ENCODE peak calls at places on chromosomes 11 and 22, in seven cellular contexts. One of them, this sample, is unnamed.

GRCh38 chr11:76783294-76783900 is at the start of gene TSKU:
- DNase-seq in BE2C: no peak
- DNase-seq in neural crest cell: peak
- DNase-seq in MM.1S: no peak
- DNase-seq in K562: no peak
- DNase-seq in heart right ventricle: no peak
- DNase-seq in nephron progenitor cell: no peak
- DNase-seq in this sample: no peak

GRCh38 chr11:11857769-11858168 is 16.0 kb downstream of the USP47 start:
- DNase-seq in BE2C: no peak
- DNase-seq in K562: no peak
- DNase-seq in MM.1S: no peak
- DNase-seq in neural crest cell: no peak
- DNase-seq in nephron progenitor cell: no peak
- DNase-seq in heart right ventricle: no peak
- DNase-seq in this sample: no peak

GRCh38 chr22:22836635-22837034 is 51.0 kb upstream of the IGLL5 start:
- DNase-seq in heart right ventricle: no peak
- DNase-seq in nephron progenitor cell: no peak
- DNase-seq in K562: no peak
- DNase-seq in MM.1S: no peak
- DNase-seq in neural crest cell: no peak
- DNase-seq in BE2C: no peak
- DNase-seq in this sample: no peak

GRCh38 chr11:75214843-75215242 is 25.7 kb upstream of the TPBGL start:
- DNase-seq in K562: no peak
- DNase-seq in heart right ventricle: no peak
- DNase-seq in nephron progenitor cell: no peak
- DNase-seq in MM.1S: no peak
- DNase-seq in neural crest cell: no peak
- DNase-seq in BE2C: no peak
- DNase-seq in this sample: no peak

GRCh38 chr11:102940714-102941588 is 14.6 kb downstream of the MMP13 start:
- DNase-seq in BE2C: peak
- DNase-seq in MM.1S: peak
- DNase-seq in nephron progenitor cell: peak
- DNase-seq in heart right ventricle: no peak
- DNase-seq in neural crest cell: peak
- DNase-seq in K562: peak
- DNase-seq in this sample: peak

GRCh38 chr11:86180860-86181259 is 63.7 kb upstream of the EED start:
- DNase-seq in K562: no peak
- DNase-seq in MM.1S: no peak
- DNase-seq in neural crest cell: no peak
- DNase-seq in nephron progenitor cell: no peak
- DNase-seq in heart right ventricle: no peak
- DNase-seq in BE2C: no peak
- DNase-seq in this sample: no peak

GRCh38 chr11:116963813-116964212 is 126.4 kb upstream of the APOA1 start:
- DNase-seq in heart right ventricle: no peak
- DNase-seq in BE2C: no peak
- DNase-seq in K562: no peak
- DNase-seq in neural crest cell: no peak
- DNase-seq in MM.1S: no peak
- DNase-seq in nephron progenitor cell: no peak
- DNase-seq in this sample: no peak

GRCh38 chr11:35303596-35304392 is 115.6 kb downstream of the SLC1A2 start:
- DNase-seq in BE2C: no peak
- DNase-seq in nephron progenitor cell: no peak
- DNase-seq in heart right ventricle: no peak
- DNase-seq in K562: no peak
- DNase-seq in MM.1S: no peak
- DNase-seq in neural crest cell: no peak
- DNase-seq in this sample: no peak

GRCh38 chr11:93574821-93575220 is 31.6 kb upstream of the SMCO4 start:
- DNase-seq in MM.1S: no peak
- DNase-seq in neural crest cell: no peak
- DNase-seq in K562: no peak
- DNase-seq in nephron progenitor cell: no peak
- DNase-seq in heart right ventricle: no peak
- DNase-seq in BE2C: no peak
- DNase-seq in this sample: no peak

GRCh38 chr22:50711446-50712340 is 26.3 kb upstream of the ACR start:
- DNase-seq in nephron progenitor cell: no peak
- DNase-seq in neural crest cell: no peak
- DNase-seq in BE2C: no peak
- DNase-seq in heart right ventricle: peak
- DNase-seq in MM.1S: no peak
- DNase-seq in K562: no peak
- DNase-seq in this sample: no peak

GRCh38 chr11:12930850-12931249 is 78.3 kb upstream of the RASSF10 start:
- DNase-seq in MM.1S: no peak
- DNase-seq in BE2C: no peak
- DNase-seq in neural crest cell: no peak
- DNase-seq in heart right ventricle: no peak
- DNase-seq in nephron progenitor cell: no peak
- DNase-seq in K562: no peak
- DNase-seq in this sample: no peak

GRCh38 chr11:12936200-12936599 is 72.9 kb upstream of the RASSF10 start:
- DNase-seq in MM.1S: no peak
- DNase-seq in BE2C: no peak
- DNase-seq in heart right ventricle: no peak
- DNase-seq in K562: no peak
- DNase-seq in nephron progenitor cell: no peak
- DNase-seq in neural crest cell: no peak
- DNase-seq in this sample: no peak

DNA sequence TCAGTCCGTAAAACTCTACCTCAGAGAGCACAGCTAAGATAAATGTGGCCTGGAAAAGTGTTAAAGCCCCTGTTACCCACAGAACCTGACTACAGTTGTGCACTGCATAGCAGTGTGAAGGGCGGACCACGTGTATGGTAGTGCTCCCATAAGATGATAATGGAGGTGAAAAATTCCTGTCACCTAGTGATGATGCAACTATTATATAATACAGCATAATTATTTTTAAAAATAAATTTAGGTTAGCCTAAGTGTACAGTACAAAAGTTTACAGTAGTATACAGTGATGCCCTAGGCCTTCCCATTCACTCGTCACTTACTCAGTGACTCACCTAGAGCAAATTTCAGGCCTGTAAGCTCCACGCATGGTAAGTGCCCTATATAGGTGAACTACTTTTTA is 76.6 kb upstream of the RASSF10 start:
- DNase-seq in neural crest cell: no peak
- DNase-seq in MM.1S: no peak
- DNase-seq in heart right ventricle: no peak
- DNase-seq in K562: no peak
- DNase-seq in BE2C: no peak
- DNase-seq in nephron progenitor cell: no peak
- DNase-seq in this sample: no peak
- TF ChIP-seq CTCF in neural crest cell: no peak
- TF ChIP-seq CTCF in MM.1S: no peak
- TF ChIP-seq CTCF in heart right ventricle: no peak
- TF ChIP-seq CTCF in K562: no peak
- TF ChIP-seq CTCF in BE2C: no peak
- TF ChIP-seq CTCF in nephron progenitor cell: no peak
- TF ChIP-seq CTCF in this sample: no peak

DNA sequence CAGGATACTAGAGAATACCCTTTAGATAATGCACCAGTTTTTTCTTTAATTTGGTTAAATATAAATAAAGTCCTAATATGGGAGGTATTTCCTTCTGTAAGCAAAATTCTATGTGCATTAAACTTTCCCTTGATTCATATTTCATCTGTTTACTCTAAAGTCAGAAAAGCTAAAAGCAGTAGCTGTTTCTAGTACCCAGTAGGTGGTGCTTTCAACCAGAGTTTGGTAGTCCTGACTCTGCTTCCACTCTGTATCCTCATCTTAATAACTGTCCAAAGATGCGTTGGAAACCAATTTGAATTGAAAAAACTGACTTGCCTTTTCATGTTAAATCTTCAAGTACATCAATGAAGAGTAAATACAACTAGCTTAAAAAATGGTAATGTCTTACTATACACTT is 1065.2 kb downstream of the JRKL start:
- DNase-seq in MM.1S: peak
- DNase-seq in nephron progenitor cell: no peak
- DNase-seq in BE2C: no peak
- DNase-seq in heart right ventricle: no peak
- DNase-seq in neural crest cell: no peak
- DNase-seq in K562: no peak
- DNase-seq in this sample: no peak
- TF ChIP-seq CTCF in MM.1S: peak
- TF ChIP-seq CTCF in nephron progenitor cell: no peak
- TF ChIP-seq CTCF in BE2C: peak
- TF ChIP-seq CTCF in heart right ventricle: peak
- TF ChIP-seq CTCF in neural crest cell: peak
- TF ChIP-seq CTCF in K562: peak
- TF ChIP-seq CTCF in this sample: peak

DNA sequence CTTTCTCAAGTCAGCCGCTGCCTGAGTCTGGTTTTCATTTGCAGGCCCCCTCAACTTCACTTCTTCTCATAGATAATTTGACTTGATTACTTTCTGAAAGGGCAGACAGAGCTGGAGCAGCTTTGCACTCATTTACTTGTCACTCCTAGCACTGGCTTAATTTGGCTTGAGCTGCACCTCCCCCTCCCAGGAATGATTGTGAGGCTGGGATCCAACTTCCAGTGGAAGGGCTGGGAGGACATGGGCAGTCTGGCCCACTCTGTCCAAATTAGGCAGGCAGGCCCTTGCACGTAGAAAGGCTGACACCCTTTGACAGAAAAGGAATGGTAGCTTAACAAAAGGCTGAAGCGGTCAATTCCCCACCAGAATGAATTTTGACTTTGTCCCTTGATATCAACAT is 453.9 kb downstream of the ETS1 start:
- DNase-seq in nephron progenitor cell: no peak
- DNase-seq in K562: no peak
- DNase-seq in BE2C: no peak
- DNase-seq in heart right ventricle: no peak
- DNase-seq in neural crest cell: no peak
- DNase-seq in MM.1S: no peak
- DNase-seq in this sample: no peak
- TF ChIP-seq CTCF in nephron progenitor cell: no peak
- TF ChIP-seq CTCF in K562: no peak
- TF ChIP-seq CTCF in BE2C: no peak
- TF ChIP-seq CTCF in heart right ventricle: peak
- TF ChIP-seq CTCF in neural crest cell: no peak
- TF ChIP-seq CTCF in MM.1S: no peak
- TF ChIP-seq CTCF in this sample: no peak

GRCh38 chr11:17036666-17037658 is 22.7 kb upstream of the PLEKHA7 start:
- DNase-seq in MM.1S: no peak
- DNase-seq in BE2C: no peak
- DNase-seq in neural crest cell: no peak
- DNase-seq in heart right ventricle: no peak
- DNase-seq in K562: no peak
- DNase-seq in nephron progenitor cell: no peak
- DNase-seq in this sample: no peak
- TF ChIP-seq CTCF in MM.1S: peak
- TF ChIP-seq CTCF in BE2C: no peak
- TF ChIP-seq CTCF in neural crest cell: no peak
- TF ChIP-seq CTCF in heart right ventricle: no peak
- TF ChIP-seq CTCF in K562: peak
- TF ChIP-seq CTCF in nephron progenitor cell: no peak
- TF ChIP-seq CTCF in this sample: peak

GRCh38 chr11:43935131-43935979 is 7.1 kb upstream of the C11orf96 start:
- DNase-seq in nephron progenitor cell: no peak
- DNase-seq in K562: no peak
- DNase-seq in heart right ventricle: no peak
- DNase-seq in neural crest cell: no peak
- DNase-seq in BE2C: no peak
- DNase-seq in MM.1S: no peak
- DNase-seq in this sample: no peak

GRCh38 chr11:43941257-43941879 is 1.1 kb upstream of the C11orf96 start:
- DNase-seq in BE2C: peak
- DNase-seq in neural crest cell: no peak
- DNase-seq in nephron progenitor cell: no peak
- DNase-seq in heart right ventricle: no peak
- DNase-seq in K562: no peak
- DNase-seq in MM.1S: no peak
- DNase-seq in this sample: no peak

GRCh38 chr11:43934359-43935130 is 7.9 kb upstream of the C11orf96 start:
- DNase-seq in MM.1S: no peak
- DNase-seq in BE2C: no peak
- DNase-seq in nephron progenitor cell: no peak
- DNase-seq in K562: no peak
- DNase-seq in neural crest cell: no peak
- DNase-seq in heart right ventricle: no peak
- DNase-seq in this sample: no peak

GRCh38 chr11:43936081-43936480 is 6.4 kb upstream of the C11orf96 start:
- DNase-seq in nephron progenitor cell: no peak
- DNase-seq in neural crest cell: no peak
- DNase-seq in BE2C: no peak
- DNase-seq in heart right ventricle: no peak
- DNase-seq in K562: no peak
- DNase-seq in MM.1S: no peak
- DNase-seq in this sample: no peak

DNA sequence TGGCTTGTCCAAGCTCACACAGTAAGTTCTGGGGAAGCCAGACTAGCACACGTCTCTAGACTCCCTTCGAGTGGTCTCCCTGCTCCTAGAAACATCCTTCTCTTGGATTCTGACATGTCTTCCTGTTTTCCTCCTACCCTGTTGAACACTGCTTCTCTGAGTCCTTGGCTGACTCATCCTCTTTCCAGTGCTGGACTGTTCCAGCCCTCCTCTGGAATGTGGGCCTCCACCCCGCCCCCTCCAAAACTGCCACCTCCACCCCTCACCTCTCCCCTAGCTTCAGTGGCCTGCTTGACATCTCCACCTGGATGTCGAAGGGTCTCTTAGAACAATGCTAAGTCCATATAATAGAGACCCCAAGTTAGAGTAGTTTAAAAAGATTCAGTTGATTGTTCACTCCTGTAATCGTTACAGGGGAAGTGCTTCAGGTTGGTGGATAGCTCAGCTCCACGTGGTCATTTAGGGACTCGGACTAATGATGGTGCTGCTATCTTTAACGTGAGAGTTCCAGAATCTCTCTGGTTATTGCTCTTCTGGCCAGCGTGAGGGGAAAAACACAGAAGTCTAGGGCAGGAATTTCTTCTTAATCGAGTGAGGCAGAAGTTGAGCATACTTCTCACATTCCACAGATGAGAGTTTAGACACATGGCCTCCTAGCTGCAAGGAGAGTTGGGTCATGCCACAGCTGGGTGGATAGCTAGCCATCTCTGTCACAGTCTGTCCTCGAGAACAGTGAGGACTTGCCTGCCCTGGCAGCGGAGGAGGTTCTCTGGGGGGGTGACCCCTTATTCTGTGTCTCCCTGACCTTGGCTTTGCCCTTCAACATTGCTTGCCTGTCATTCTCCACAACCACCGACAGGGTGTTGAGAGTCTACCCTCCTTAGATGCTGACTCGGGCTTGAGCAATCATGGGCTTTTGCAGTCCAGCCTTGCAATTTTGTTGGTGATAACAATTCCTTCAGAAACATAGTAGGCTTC is 4.7 kb upstream of the C11orf96 start:
- DNase-seq in heart right ventricle: no peak
- DNase-seq in K562: peak
- DNase-seq in neural crest cell: no peak
- DNase-seq in MM.1S: no peak
- DNase-seq in BE2C: no peak
- DNase-seq in nephron progenitor cell: no peak
- DNase-seq in this sample: no peak
- TF ChIP-seq CTCF in heart right ventricle: no peak
- TF ChIP-seq CTCF in K562: peak
- TF ChIP-seq CTCF in neural crest cell: no peak
- TF ChIP-seq CTCF in MM.1S: peak
- TF ChIP-seq CTCF in BE2C: no peak
- TF ChIP-seq CTCF in nephron progenitor cell: no peak
- TF ChIP-seq CTCF in this sample: peak

GRCh38 chr11:8209208-8209807 is 40.5 kb upstream of the RIC3 start:
- DNase-seq in neural crest cell: no peak
- DNase-seq in K562: peak
- DNase-seq in BE2C: no peak
- DNase-seq in nephron progenitor cell: no peak
- DNase-seq in heart right ventricle: peak
- DNase-seq in MM.1S: no peak
- DNase-seq in this sample: no peak
- TF ChIP-seq CTCF in neural crest cell: peak
- TF ChIP-seq CTCF in K562: peak
- TF ChIP-seq CTCF in BE2C: peak
- TF ChIP-seq CTCF in nephron progenitor cell: no peak
- TF ChIP-seq CTCF in heart right ventricle: peak
- TF ChIP-seq CTCF in MM.1S: peak
- TF ChIP-seq CTCF in this sample: peak

This sample was measured in progenitor cell of endocrine pancreas.